ENCODE peak calls at places on chromosomes 5 and 9, in four cellular contexts. L is GM04504, T is aorta, M is AG04450. K is an unnamed sample.
A peak's percentile ranks its signal among the peaks of the same experiment; 100 is the strongest.

GRCh38 chr9:4879098-4879497 is 86.4 kb downstream of the RCL1 start:
- DNase-seq in L (no peak), T (no peak), M (no peak), K (no peak)

GRCh38 chr5:118326496-118327045 is 661.8 kb downstream of the DTWD2 start:
- DNase-seq in L (no peak), T (no peak), M (no peak), K (no peak)

GRCh38 chr5:2877520-2877919 is 126.0 kb upstream of the IRX2 start:
- DNase-seq in L (no peak), T (no peak), M (no peak), K (no peak)

GRCh38 chr5:93585054-93585751 is 2.2 kb downstream of the NR2F1 start:
- DNase-seq in L (no peak), T (no peak), M (no peak), K (no peak)

GRCh38 chr5:175466700-175467318 is 11.6 kb upstream of the SFXN1 start:
- DNase-seq in L (no peak), T (peak; percentile 73), M (no peak), K (no peak)

GRCh38 chr5:75138674-75139073 is 86.3 kb upstream of the GCNT4 start:
- DNase-seq in L (no peak), T (no peak), M (no peak), K (no peak)

GRCh38 chr5:142597546-142598337 is 88.1 kb downstream of the FGF1 start:
- DNase-seq in L (peak; percentile 78), T (no peak), M (peak; percentile 49), K (peak; percentile 47)

GRCh38 chr9:81851340-81851739 is 76.9 kb upstream of the SPATA31D4 start:
- DNase-seq in L (no peak), T (no peak), M (no peak), K (no peak)

GRCh38 chr9:112174965-112175795 is at the start of gene SUSD1:
- DNase-seq in L (no peak), T (peak; percentile 59), M (no peak), K (no peak)

GRCh38 chr9:7756088-7756487 is 43.5 kb downstream of the DMAC1 start:
- DNase-seq in L (no peak), T (no peak), M (no peak), K (no peak)

GRCh38 chr5:137845472-137845871 is 22.2 kb upstream of the MYOT start:
- DNase-seq in L (no peak), T (no peak), M (no peak), K (no peak)

GRCh38 chr9:86903461-86904010 is 43.8 kb downstream of the GAS1 start:
- DNase-seq in L (no peak), T (no peak), M (no peak), K (no peak)

K was measured in GOT3.